ENCODE peak calls at places on chromosomes 12 and 14, in seven cellular contexts. L is hepatic stellate cell; B is CD8-positive, alpha-beta T cell; E is left lobe of liver; P is activated naive CD4-positive, alpha-beta T cell; O is effector CD4-positive, alpha-beta T cell; R is GM20000. D is an unnamed sample.

GRCh38 chr12:100208834-100209233 is 8.2 kb downstream of the ACTR6 start:
- DNase-seq in L (no peak), B (no peak), E (no peak), P (no peak), O (no peak), R (no peak), D (no peak)

GRCh38 chr12:10716277-10716676 is 6.8 kb downstream of the YBX3 start:
- DNase-seq in L (no peak), B (no peak), E (no peak), P (no peak), O (no peak), R (no peak), D (no peak)

GRCh38 chr12:5395443-5396401 is 36.2 kb upstream of the NTF3 start:
- DNase-seq in L (no peak), B (no peak), E (no peak), P (no peak), O (no peak), R (no peak), D (no peak)

GRCh38 chr14:26191666-26192065 is 406.2 kb downstream of the NOVA1 start:
- DNase-seq in L (no peak), B (no peak), E (no peak), P (no peak), O (no peak), R (no peak), D (no peak)

GRCh38 chr14:22886500-22887259 is 3.7 kb downstream of the REM2 start:
- DNase-seq in L (peak; percentile 82), B (peak; percentile 71), E (no peak), P (peak; percentile 51), O (peak; percentile 56), R (peak; percentile 93), D (peak; percentile 81)

GRCh38 chr14:88346048-88346639 is 23.1 kb upstream of the KCNK10 start:
- DNase-seq in L (no peak), B (no peak), E (no peak), P (no peak), O (no peak), R (no peak), D (peak; percentile 77)

GRCh38 chr14:89121961-89122675 is 294.9 kb downstream of the FOXN3 start:
- DNase-seq in L (no peak), B (no peak), E (no peak), P (no peak), O (no peak), R (no peak), D (no peak)

GRCh38 chr14:61555056-61555838 is 140.1 kb upstream of the HIF1A start:
- DNase-seq in L (no peak), B (no peak), E (no peak), P (no peak), O (no peak), R (no peak), D (no peak)

GRCh38 chr12:126936181-126936851 is 1330.7 kb upstream of the TMEM132C start:
- DNase-seq in L (no peak), B (no peak), E (peak; percentile 86), P (no peak), O (no peak), R (no peak), D (peak; percentile 54)

GRCh38 chr12:1939745-1940607 is 21.5 kb upstream of the CACNA2D4 start:
- DNase-seq in L (peak; percentile 78), B (peak; percentile 93), E (peak; percentile 82), P (peak; percentile 91), O (peak; percentile 90), R (peak; percentile 89), D (peak; percentile 78)

GRCh38 chr14:75454963-75455546 is 27.2 kb downstream of the JDP2 start:
- DNase-seq in L (peak; percentile 57), B (no peak), E (no peak), P (no peak), O (no peak), R (no peak), D (peak; percentile 13)

GRCh38 chr12:105120551-105120950 is 13.0 kb downstream of the WASHC4 start:
- DNase-seq in L (no peak), B (no peak), E (no peak), P (no peak), O (no peak), R (no peak), D (no peak)

GRCh38 chr14:79629891-79630560 is 581.3 kb downstream of the DIO2 start:
- DNase-seq in L (no peak), B (no peak), E (no peak), P (no peak), O (no peak), R (no peak), D (no peak)

GRCh38 chr14:20515846-20516245 is 10.5 kb downstream of the RNASE10 start:
- DNase-seq in L (no peak), B (no peak), E (no peak), P (no peak), O (no peak), R (no peak), D (no peak)

GRCh38 chr12:130097342-130097741 is 64.9 kb upstream of the FZD10 start:
- DNase-seq in L (no peak), B (no peak), E (no peak), P (no peak), O (no peak), R (no peak), D (no peak)

GRCh38 chr14:61355892-61356325 is 34.5 kb downstream of the PRKCH start:
- DNase-seq in L (peak; percentile 3), B (peak; percentile 37), E (no peak), P (no peak), O (peak; percentile 38), R (no peak), D (peak; percentile 82)

GRCh38 chr14:103023881-103024473 is 33.4 kb downstream of the CDC42BPB start:
- DNase-seq in L (peak; percentile 89), B (no peak), E (no peak), P (no peak), O (no peak), R (no peak), D (no peak)

GRCh38 chr12:6647083-6647604 is at the start of gene ACRBP:
- DNase-seq in L (peak; percentile 22), B (peak; percentile 27), E (peak; percentile 76), P (no peak), O (no peak), R (peak; percentile 76), D (peak; percentile 88)

GRCh38 chr14:100076630-100077029 is 11.4 kb downstream of the EVL start:
- DNase-seq in L (peak; percentile 19), B (no peak), E (no peak), P (no peak), O (no peak), R (no peak), D (no peak)

GRCh38 chr14:98369344-98369743 is 902.7 kb downstream of the BCL11B start:
- DNase-seq in L (no peak), B (no peak), E (no peak), P (no peak), O (no peak), R (no peak), D (no peak)

GRCh38 chr12:98912401-98912800 is 267.3 kb downstream of the APAF1 start:
- DNase-seq in L (no peak), B (no peak), E (no peak), P (no peak), O (no peak), R (no peak), D (no peak)

GRCh38 chr14:96274122-96274910 is 18.3 kb downstream of the BDKRB1 start:
- DNase-seq in L (no peak), B (no peak), E (no peak), P (no peak), O (no peak), R (no peak), D (no peak)

GRCh38 chr12:87439990-87440827 is 589.0 kb downstream of the C12orf50 start:
- DNase-seq in L (peak; percentile 13), B (no peak), E (no peak), P (no peak), O (no peak), R (no peak), D (peak; percentile 87)

GRCh38 chr12:80777587-80777986 is 60.9 kb downstream of the MYF5 start:
- DNase-seq in L (no peak), B (no peak), E (no peak), P (no peak), O (no peak), R (no peak), D (no peak)

GRCh38 chr12:75708829-75709228 is 197.4 kb upstream of the KRR1 start:
- DNase-seq in L (no peak), B (no peak), E (no peak), P (no peak), O (no peak), R (no peak), D (no peak)

GRCh38 chr12:15861404-15861803 is 20.8 kb upstream of the STRAP start:
- DNase-seq in L (no peak), B (no peak), E (no peak), P (no peak), O (no peak), R (no peak), D (no peak)

GRCh38 chr14:87989613-87990299 is 3.2 kb downstream of the GALC start:
- DNase-seq in L (no peak), B (no peak), E (no peak), P (no peak), O (no peak), R (no peak), D (peak; percentile 32)

GRCh38 chr14:33765251-33765650 is 185.6 kb downstream of the EGLN3 start:
- DNase-seq in L (no peak), B (no peak), E (no peak), P (no peak), O (no peak), R (no peak), D (no peak)

GRCh38 chr12:96099986-96100385 is 64.6 kb upstream of the LTA4H start:
- DNase-seq in L (no peak), B (no peak), E (no peak), P (no peak), O (no peak), R (no peak), D (no peak)

GRCh38 chr12:133081408-133081806 is 684 bp downstream of the ZNF140 start:
- DNase-seq in L (no peak), B (no peak), E (no peak), P (no peak), O (no peak), R (no peak), D (no peak)

GRCh38 chr12:52480073-52480472 is 6.5 kb upstream of the KRT6C start:
- DNase-seq in L (no peak), B (no peak), E (no peak), P (no peak), O (no peak), R (no peak), D (no peak)

GRCh38 chr12:42670719-42671118 is 81.2 kb upstream of the PRICKLE1 start:
- DNase-seq in L (no peak), B (no peak), E (no peak), P (no peak), O (no peak), R (no peak), D (no peak)

GRCh38 chr14:53537421-53538315 is 384.5 kb upstream of the DDHD1 start:
- DNase-seq in L (no peak), B (no peak), E (no peak), P (no peak), O (no peak), R (no peak), D (no peak)

GRCh38 chr12:27359578-27360340 is 27.1 kb downstream of the BMAL2 start:
- DNase-seq in L (no peak), B (no peak), E (no peak), P (no peak), O (no peak), R (no peak), D (peak; percentile 40)

GRCh38 chr12:95767703-95768102 is 22.9 kb downstream of the NTN4 start:
- DNase-seq in L (no peak), B (no peak), E (no peak), P (no peak), O (no peak), R (no peak), D (no peak)

GRCh38 chr12:76346798-76347420 is 1.3 kb downstream of the BBS10 start:
- DNase-seq in L (peak; percentile 38), B (no peak), E (no peak), P (no peak), O (no peak), R (peak; percentile 24), D (peak; percentile 14)

GRCh38 chr12:42504049-42504448 is 85.5 kb downstream of the PRICKLE1 start:
- DNase-seq in L (no peak), B (no peak), E (no peak), P (no peak), O (no peak), R (no peak), D (no peak)

GRCh38 chr12:20440408-20440807 is 72.1 kb downstream of the PDE3A start:
- DNase-seq in L (no peak), B (no peak), E (no peak), P (no peak), O (no peak), R (no peak), D (no peak)